ENCODE peak calls at places on chromosome 17, in seven cellular contexts. T is GM06990, A is astrocyte of the hippocampus, H is omental fat pad, X is NCI-H1092, B is Right ventricle myocardium superior, S is anterior cingulate cortex. D is an unnamed sample.

GRCh38 chr17:53516643-53517042 is 306.1 kb upstream of the KIF2B start:
- DNase-seq in B (no peak), S (no peak), H (no peak), A (peak; percentile 41), T (no peak), X (no peak), D (peak; percentile 13)

GRCh38 chr17:45394913-45395568 is 37.6 kb downstream of the ARHGAP27 start:
- DNase-seq in X (peak; percentile 60), T (no peak), H (no peak), A (peak; percentile 91), B (peak; percentile 73), S (peak; percentile 43), D (peak; percentile 56)

GRCh38 chr17:57911834-57912673 is 43.2 kb downstream of the CUEDC1 start:
- DNase-seq in T (no peak), S (peak; percentile 88), X (peak; percentile 97), A (peak; percentile 91), B (peak; percentile 96), H (no peak), D (no peak)

GRCh38 chr17:81187586-81188490 is 21.8 kb upstream of the AATK start:
- DNase-seq in A (no peak), B (no peak), H (no peak), S (no peak), T (no peak), X (no peak), D (no peak)

GRCh38 chr17:34300652-34301390 is 15.3 kb downstream of the CCL11 start:
- DNase-seq in T (peak; percentile 11), X (no peak), H (no peak), A (peak; percentile 84), B (no peak), S (no peak), D (no peak)

GRCh38 chr17:10349403-10349802 is 23.4 kb downstream of the MYH13 start:
- DNase-seq in B (no peak), T (no peak), A (no peak), X (no peak), H (no peak), S (no peak), D (no peak)

GRCh38 chr17:1107777-1108559 is 71.8 kb downstream of the ABR start:
- DNase-seq in H (no peak), T (no peak), B (peak; percentile 58), A (no peak), X (no peak), S (peak; percentile 24), D (no peak)

GRCh38 chr17:73165616-73166404 is 1.0 kb downstream of the SSTR2 start:
- DNase-seq in A (peak; percentile 36), X (no peak), S (no peak), T (peak; percentile 46), H (no peak), B (no peak), D (no peak)

GRCh38 chr17:32943647-32944191 is 15.8 kb downstream of the TMEM98 start:
- DNase-seq in T (no peak), X (no peak), B (no peak), S (no peak), A (peak; percentile 54), H (no peak), D (no peak)

GRCh38 chr17:43402078-43402477 is 3.3 kb downstream of the ARL4D start:
- DNase-seq in S (no peak), X (no peak), T (no peak), B (no peak), H (no peak), A (no peak), D (no peak)

GRCh38 chr17:64401244-64401860 is 10.7 kb upstream of the PECAM1 start:
- DNase-seq in B (peak; percentile 21), S (no peak), T (no peak), H (no peak), A (no peak), X (no peak), D (no peak)

GRCh38 chr17:57645950-57646686 is 99.0 kb downstream of the CCDC182 start:
- DNase-seq in H (no peak), T (no peak), A (no peak), X (no peak), S (no peak), B (no peak), D (no peak)

GRCh38 chr17:47840742-47841487 is at the start of gene SCRN2:
- DNase-seq in S (peak; percentile 78), B (peak; percentile 96), H (peak; percentile 76), A (peak; percentile 95), T (peak; percentile 94), X (peak; percentile 82), D (peak; percentile 80)

GRCh38 chr17:286571-286970 is 66.0 kb downstream of the RPH3AL start:
- DNase-seq in H (no peak), A (no peak), X (no peak), T (no peak), B (no peak), S (no peak), D (no peak)

GRCh38 chr17:835263-835662 is 53.1 kb downstream of the MRM3 start:
- DNase-seq in H (no peak), A (peak; percentile 98), B (no peak), T (no peak), S (no peak), X (no peak), D (no peak)

GRCh38 chr17:66552381-66552780 is 250.0 kb downstream of the PRKCA start:
- DNase-seq in X (no peak), T (no peak), A (no peak), H (no peak), B (no peak), S (no peak), D (no peak)

GRCh38 chr17:61389670-61390478 is 9.8 kb upstream of the TBX2 start:
- DNase-seq in T (no peak), B (peak; percentile 67), A (peak; percentile 74), X (no peak), H (peak; percentile 54), S (peak; percentile 18), D (no peak)

GRCh38 chr17:64384253-64385186 is 6.1 kb downstream of the PECAM1 start:
- DNase-seq in T (no peak), B (peak; percentile 8), A (peak; percentile 86), X (no peak), H (no peak), S (no peak), D (no peak)

GRCh38 chr17:40952675-40953074 is 14.1 kb downstream of the KRT39 start:
- DNase-seq in H (no peak), T (no peak), X (no peak), A (peak; percentile 75), B (no peak), S (no peak), D (no peak)

GRCh38 chr17:2170023-2170422 is 115.1 kb downstream of the HIC1 start:
- DNase-seq in H (no peak), B (no peak), A (no peak), T (no peak), X (no peak), S (no peak), D (no peak)

GRCh38 chr17:57528084-57528451 is 217.0 kb downstream of the CCDC182 start:
- DNase-seq in T (no peak), H (no peak), A (no peak), B (no peak), X (no peak), S (no peak), D (no peak)

GRCh38 chr17:83156408-83156807 is 77.0 kb downstream of the METRNL start:
- DNase-seq in B (no peak), A (no peak), H (no peak), T (no peak), S (no peak), X (no peak), D (no peak)

GRCh38 chr17:68289473-68289872 is 1.5 kb downstream of the SLC16A6 start:
- DNase-seq in S (no peak), A (no peak), B (no peak), H (no peak), X (no peak), T (no peak), D (no peak)

GRCh38 chr17:82297280-82297803 is 20.1 kb downstream of the CD7 start:
- DNase-seq in S (no peak), B (peak; percentile 87), X (no peak), T (peak; percentile 88), A (peak; percentile 92), H (peak; percentile 90), D (peak; percentile 69)

GRCh38 chr17:40326832-40327199 is 17.8 kb downstream of the RARA start:
- DNase-seq in T (no peak), S (no peak), B (no peak), H (no peak), A (no peak), X (no peak), D (no peak)

GRCh38 chr17:63932008-63932561 is at the start of gene CD79B:
- DNase-seq in A (no peak), T (peak; percentile 86), S (no peak), B (no peak), X (no peak), H (no peak), D (no peak)